ENCODE peak calls at places on chromosomes 12 and 14, in nine cellular contexts. Y is iris pigment epithelial cell; U is T-helper 1 cell; X is NCI-H1105; N is B cell; V is NCI-H2171; K is kidney epithelial cell; J is CD4-positive, alpha-beta memory T cell; D is Peyer's patch. P is an unnamed sample.

GRCh38 chr14:49796025-49796424 is 28.1 kb downstream of the KLHDC2 start:
- DNase-seq in D (no peak), X (no peak), J (no peak), K (no peak), U (no peak), Y (no peak), N (no peak), V (no peak), P (peak)

GRCh38 chr14:103549361-103550311 is 12.8 kb downstream of the BAG5 start:
- DNase-seq in J (no peak), V (no peak), Y (no peak), U (no peak), D (no peak), K (no peak), N (peak), X (no peak), P (no peak)

GRCh38 chr12:128969480-128970055 is 116.3 kb downstream of the GLT1D1 start:
- DNase-seq in U (no peak), D (no peak), X (peak), Y (no peak), N (no peak), V (peak), J (no peak), K (no peak), P (no peak)

GRCh38 chr12:41778934-41779333 is 365.7 kb downstream of the GXYLT1 start:
- DNase-seq in K (no peak), U (no peak), X (no peak), N (no peak), V (no peak), Y (no peak), J (no peak), D (no peak), P (no peak)

GRCh38 chr12:26271024-26271423 is 75.7 kb downstream of the SSPN start:
- DNase-seq in J (no peak), V (no peak), N (no peak), D (no peak), X (no peak), Y (peak), U (no peak), K (no peak), P (peak)

GRCh38 chr12:6839482-6840201 is 1.1 kb upstream of the GNB3 start:
- DNase-seq in J (no peak), V (peak), K (no peak), D (no peak), X (peak), U (no peak), N (no peak), Y (no peak), P (no peak)

GRCh38 chr12:22653075-22653474 is 28.1 kb downstream of the ETNK1 start:
- DNase-seq in Y (peak), N (no peak), D (no peak), J (no peak), V (no peak), U (no peak), K (no peak), X (no peak), P (no peak)

GRCh38 chr12:6567112-6567680 is 895 bp downstream of the NOP2 start:
- DNase-seq in D (no peak), V (no peak), N (no peak), X (no peak), K (no peak), J (no peak), U (no peak), Y (no peak), P (no peak)

GRCh38 chr12:20474443-20474842 is 106.1 kb downstream of the PDE3A start:
- DNase-seq in X (no peak), Y (peak), N (no peak), K (no peak), U (no peak), D (no peak), J (no peak), V (no peak), P (no peak)

GRCh38 chr14:23481362-23481970 is 12.0 kb downstream of the NGDN start:
- DNase-seq in K (no peak), D (no peak), Y (peak), U (no peak), X (no peak), J (no peak), N (no peak), V (no peak), P (peak)

GRCh38 chr12:124565071-124565491 is 2.3 kb downstream of the NCOR2 start:
- DNase-seq in X (no peak), D (peak), J (no peak), K (no peak), Y (no peak), N (no peak), U (no peak), V (peak), P (peak)

GRCh38 chr14:36217732-36218131 is 41.2 kb upstream of the PTCSC3 start:
- DNase-seq in Y (peak), K (peak), U (no peak), J (no peak), V (no peak), X (no peak), D (no peak), N (no peak), P (no peak)

GRCh38 chr14:37546621-37547447 is 48.2 kb downstream of the FOXA1 start:
- DNase-seq in N (no peak), D (no peak), V (no peak), U (no peak), K (no peak), Y (peak), J (no peak), X (no peak), P (no peak)

GRCh38 chr14:102074415-102074964 is 12.4 kb downstream of the HSP90AA1 start:
- DNase-seq in U (no peak), J (no peak), D (no peak), K (no peak), X (no peak), Y (no peak), N (no peak), V (no peak), P (no peak)

GRCh38 chr14:71665157-71665556 is 267.1 kb upstream of the RGS6 start:
- DNase-seq in J (no peak), X (no peak), U (no peak), Y (peak), N (no peak), K (peak), V (no peak), D (no peak), P (peak)

GRCh38 chr14:59570122-59570521 is 6.5 kb downstream of the CCDC175 start:
- DNase-seq in J (no peak), D (no peak), Y (no peak), V (no peak), X (no peak), N (no peak), K (no peak), U (no peak), P (no peak)

GRCh38 chr12:2574536-2574935 is 220.2 kb upstream of the FKBP4 start:
- DNase-seq in D (no peak), V (peak), Y (no peak), K (no peak), X (no peak), U (no peak), J (no peak), N (no peak), P (no peak)

GRCh38 chr12:53123578-53124351 is 20.5 kb downstream of the SOAT2 start:
- DNase-seq in D (no peak), K (no peak), J (no peak), U (no peak), Y (peak), N (no peak), V (no peak), X (no peak), P (peak)

GRCh38 chr14:49553892-49554291 is 32.3 kb downstream of the RPS29 start:
- DNase-seq in U (no peak), V (no peak), Y (no peak), N (no peak), K (no peak), X (peak), J (no peak), D (no peak), P (no peak)

GRCh38 chr12:91274886-91275285 is 92.3 kb upstream of the DCN start:
- DNase-seq in X (no peak), N (no peak), K (no peak), V (peak), D (no peak), J (no peak), U (no peak), Y (peak), P (no peak)

GRCh38 chr12:40788276-40788675 is 96.0 kb downstream of the CNTN1 start:
- DNase-seq in D (peak), K (no peak), X (no peak), U (no peak), Y (no peak), N (no peak), J (no peak), V (no peak), P (no peak)

GRCh38 chr14:68976160-68977067 is 2.7 kb downstream of the ACTN1 start:
- DNase-seq in V (no peak), J (no peak), U (no peak), N (no peak), X (no peak), D (no peak), Y (no peak), K (no peak), P (peak)

GRCh38 chr12:116060765-116061164 is 216.7 kb downstream of the MED13L start:
- DNase-seq in X (no peak), U (no peak), V (no peak), N (peak), K (no peak), J (peak), D (no peak), Y (peak), P (peak)

GRCh38 chr12:57536597-57536942 is 10.4 kb downstream of the DCTN2 start:
- DNase-seq in V (no peak), X (no peak), K (no peak), U (no peak), J (no peak), D (no peak), Y (no peak), N (no peak), P (no peak)

GRCh38 chr14:23670489-23670888 is 34.3 kb downstream of the DHRS2 start:
- DNase-seq in N (no peak), X (no peak), Y (no peak), U (no peak), V (no peak), J (no peak), K (no peak), D (no peak), P (no peak)

GRCh38 chr12:47849261-47849660 is 29.6 kb upstream of the HDAC7 start:
- DNase-seq in D (no peak), U (no peak), X (no peak), K (no peak), N (no peak), Y (no peak), V (no peak), J (no peak), P (no peak)

GRCh38 chr14:50342211-50343080 is 30.3 kb downstream of the DMAC2L start:
- DNase-seq in Y (peak), N (peak), K (no peak), V (peak), J (peak), D (no peak), U (no peak), X (peak), P (peak)

GRCh38 chr14:78710963-78711362 is 540.8 kb downstream of the NRXN3 start:
- DNase-seq in D (no peak), U (no peak), K (peak), N (no peak), V (no peak), Y (no peak), X (no peak), J (no peak), P (no peak)

GRCh38 chr12:67068773-67069450 is 200.2 kb upstream of the CAND1 start:
- DNase-seq in J (peak), Y (peak), U (peak), D (peak), V (peak), X (peak), N (peak), K (no peak), P (peak)

GRCh38 chr14:105168979-105169507 is 467 bp upstream of the JAG2 start:
- DNase-seq in N (peak), J (peak), X (no peak), V (peak), D (peak), U (no peak), Y (no peak), K (no peak), P (no peak)

P was measured in ELR.